ENCODE peak calls at places on chromosomes 12 and 14, in five cellular contexts. Q is NCI-H510A, S is mucosa of descending colon, A is substantia nigra, M is type B pancreatic cell. J is an unnamed sample.

GRCh38 chr14:69299286-69300035 is 39.5 kb downstream of the GALNT16 start:
- DNase-seq in M (peak), A (no peak), S (no peak), Q (no peak), J (no peak)

GRCh38 chr14:73237786-73238261 is 518 bp downstream of the PAPLN start:
- DNase-seq in Q (no peak), M (no peak), S (no peak), A (no peak), J (no peak)

GRCh38 chr14:102390064-102390463 is 27.3 kb downstream of the TECPR2 start:
- DNase-seq in A (no peak), S (no peak), Q (no peak), M (no peak), J (no peak)

GRCh38 chr12:92144631-92145480 is 790 bp downstream of the BTG1 start:
- DNase-seq in A (peak), M (peak), S (peak), Q (peak), J (no peak)

GRCh38 chr14:75259946-75260545 is 18.6 kb upstream of the FOS start:
- DNase-seq in S (no peak), Q (no peak), A (no peak), M (no peak), J (no peak)

GRCh38 chr12:108788911-108789310 is 57.6 kb upstream of the CORO1C start:
- DNase-seq in Q (no peak), S (no peak), A (no peak), M (no peak), J (no peak)

GRCh38 chr14:20434701-20435453 is 1.1 kb downstream of the KLHL33 start:
- DNase-seq in S (no peak), M (no peak), Q (peak), A (peak), J (no peak)

GRCh38 chr12:121916719-121917118 is 1.7 kb upstream of the CFAP251 start:
- DNase-seq in A (no peak), Q (no peak), M (no peak), S (no peak), J (no peak)

GRCh38 chr12:4273651-4274395 is at the start of gene CCND2:
- DNase-seq in Q (peak), S (peak), A (peak), M (peak), J (peak)

GRCh38 chr14:77844802-77845201 is 44.9 kb downstream of the ADCK1 start:
- DNase-seq in Q (no peak), A (no peak), S (no peak), M (no peak), J (no peak)

GRCh38 chr14:101460521-101460920 is 100.8 kb upstream of the DIO3 start:
- DNase-seq in Q (no peak), A (no peak), S (no peak), M (no peak), J (no peak)

GRCh38 chr12:6306151-6306550 is 4.3 kb upstream of the PLEKHG6 start:
- DNase-seq in S (no peak), Q (no peak), M (no peak), A (no peak), J (no peak)

GRCh38 chr12:127688901-127689428 is 578.0 kb upstream of the TMEM132C start:
- DNase-seq in M (no peak), S (no peak), Q (no peak), A (no peak), J (no peak)

J was measured in esophagus muscularis mucosa.